ENCODE peak calls at places on chromosomes 6 and 20, in ten cellular contexts. S, L, D, W, H, J, F, E, O and B are unnamed samples.

GRCh38 chr20:15739056-15739455 is 834.2 kb downstream of the KIF16B start:
- DNase-seq in L (no peak), S (no peak), O (no peak), J (no peak), H (no peak), W (no peak), E (no peak), D (no peak), F (no peak), B (no peak)

GRCh38 chr20:62164879-62165761 is 17.7 kb upstream of the MTG2 start:
- DNase-seq in F (no peak), E (no peak), O (no peak), D (no peak), J (no peak), S (no peak), L (no peak), W (no peak), H (no peak), B (no peak)

GRCh38 chr6:127938701-127939100 is 37.8 kb upstream of the THEMIS start:
- DNase-seq in F (peak; percentile 64), W (no peak), E (no peak), O (no peak), H (no peak), J (no peak), D (peak; percentile 18), L (no peak), S (peak; percentile 68), B (no peak)

GRCh38 chr20:43138061-43138860 is 51.4 kb downstream of the PTPRT start:
- DNase-seq in F (no peak), E (no peak), D (no peak), H (no peak), O (no peak), W (no peak), L (no peak), J (no peak), S (no peak), B (no peak)

GRCh38 chr6:89313006-89313405 is 2.1 kb downstream of the GABRR2 start:
- DNase-seq in H (peak; percentile 47), J (no peak), E (no peak), S (peak; percentile 91), O (peak; percentile 68), W (no peak), F (peak; percentile 83), D (peak; percentile 9), L (no peak), B (no peak)

GRCh38 chr6:127833336-127833735 is 67.5 kb downstream of the THEMIS start:
- DNase-seq in J (no peak), W (no peak), F (no peak), O (no peak), E (no peak), H (no peak), L (no peak), D (no peak), S (no peak), B (no peak)

GRCh38 chr6:80003841-80004198 is 629 bp upstream of the TTK start:
- DNase-seq in W (no peak), O (no peak), J (peak; percentile 2), S (peak; percentile 60), D (peak; percentile 51), E (peak; percentile 42), L (no peak), H (peak; percentile 27), F (peak; percentile 5), B (peak; percentile 31)

GRCh38 chr6:130020106-130020851 is 1.9 kb downstream of the L3MBTL3 start:
- DNase-seq in J (peak; percentile 35), E (peak; percentile 46), D (peak; percentile 35), F (peak; percentile 26), H (peak; percentile 26), L (no peak), O (peak; percentile 14), S (peak; percentile 8), W (peak; percentile 12), B (peak; percentile 28)

GRCh38 chr6:112235956-112236355 is 18.4 kb downstream of the LAMA4 start:
- DNase-seq in O (no peak), W (no peak), S (peak; percentile 81), L (no peak), D (no peak), H (no peak), F (peak; percentile 47), J (no peak), E (peak; percentile 4), B (no peak)

GRCh38 chr6:152587473-152587872 is 49.7 kb downstream of the SYNE1 start:
- DNase-seq in E (no peak), O (no peak), W (no peak), S (no peak), L (no peak), J (no peak), F (no peak), H (no peak), D (no peak), B (no peak)

GRCh38 chr20:44805991-44806729 is 4.2 kb downstream of the RIMS4 start:
- DNase-seq in O (peak; percentile 8), E (no peak), F (peak; percentile 74), H (peak; percentile 91), W (no peak), D (peak; percentile 93), L (no peak), S (peak; percentile 93), J (no peak), B (peak; percentile 91)

GRCh38 chr6:28803337-28803709 is 120.5 kb downstream of the TRIM27 start:
- DNase-seq in O (no peak), H (no peak), L (no peak), J (no peak), D (no peak), E (no peak), S (no peak), W (no peak), F (peak; percentile 59), B (no peak)

GRCh38 chr6:1474205-1474604 is 84.8 kb downstream of the FOXF2 start:
- DNase-seq in S (no peak), E (no peak), D (peak; percentile 19), H (no peak), J (no peak), F (no peak), L (no peak), O (no peak), W (no peak), B (no peak)
- TF ChIP-seq CTCF in S (no peak), E (no peak), D (peak; percentile 36), H (peak; percentile 10), J (no peak), F (peak; percentile 16), L (no peak), O (no peak), W (peak; percentile 20), B (peak; percentile 28)

DNA sequence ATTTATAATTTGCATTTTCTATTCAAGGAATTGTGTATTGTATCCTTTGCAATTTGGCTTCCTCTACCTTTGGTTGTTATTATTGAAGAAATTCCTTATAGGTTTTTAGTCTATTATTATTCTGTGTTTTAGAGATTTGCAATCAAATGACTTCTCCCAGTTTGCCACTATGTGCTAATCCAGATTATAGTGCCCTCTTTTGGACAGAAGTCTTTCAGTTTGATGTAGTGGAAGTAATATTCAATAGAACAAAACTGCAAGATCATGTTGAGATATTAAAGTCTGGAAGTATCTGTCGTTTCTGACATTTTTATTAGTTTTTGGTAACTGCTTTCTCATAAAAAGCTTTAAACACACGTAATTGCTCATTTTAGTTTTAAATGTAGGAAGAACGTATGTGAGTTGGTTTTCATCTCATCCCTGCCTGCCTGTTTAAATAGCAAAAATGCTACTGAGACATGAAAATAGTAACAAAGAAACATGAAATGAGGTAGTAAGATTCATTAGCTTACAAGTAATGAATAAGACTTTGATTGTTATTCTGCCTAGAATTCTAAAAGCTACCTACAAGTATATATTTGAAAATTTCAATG is 72.8 kb downstream of the RTN4IP1 start:
- DNase-seq in S (peak; percentile 68), J (no peak), W (no peak), L (no peak), F (no peak), O (no peak), H (no peak), D (no peak), E (no peak), B (no peak)
- TF ChIP-seq CTCF in S (peak; percentile 34), J (peak; percentile 46), W (no peak), L (peak; percentile 25), F (peak; percentile 38), O (no peak), H (peak; percentile 68), D (peak; percentile 40), E (peak; percentile 62), B (no peak)

DNA sequence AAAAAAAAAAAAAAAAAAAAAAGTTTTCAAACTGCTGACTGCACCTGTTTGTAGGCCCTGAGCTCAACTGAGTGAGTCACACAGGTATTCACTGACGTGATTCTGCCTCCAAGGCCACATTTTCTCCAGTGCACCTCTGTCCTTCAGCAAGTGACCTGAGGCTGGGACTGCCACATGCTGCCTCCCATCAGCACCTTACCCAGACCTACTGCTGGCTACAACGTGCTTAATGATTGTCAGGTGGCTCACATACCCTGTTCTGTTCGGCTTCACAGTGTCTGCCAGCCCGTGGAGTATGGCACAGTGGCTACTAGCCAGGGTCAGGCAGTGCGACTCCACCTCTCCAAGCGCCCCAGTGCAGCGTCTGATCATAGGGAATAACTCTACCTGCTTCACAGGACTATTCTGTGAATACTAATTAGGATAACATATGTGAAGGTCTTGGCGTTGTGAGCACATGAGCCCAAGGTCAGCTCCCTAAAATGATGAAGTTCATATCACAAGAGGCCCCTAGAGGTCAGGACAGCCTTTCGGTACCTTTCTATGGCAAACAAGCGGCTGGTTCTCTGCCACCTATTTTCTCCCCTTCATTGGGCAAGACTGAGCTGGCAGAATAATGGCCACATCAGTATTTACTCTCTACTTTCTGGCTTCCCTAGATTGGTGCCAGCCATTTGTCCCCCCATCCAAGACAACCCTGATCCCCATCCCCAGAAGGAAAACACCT is 28.1 kb downstream of the RIPOR3 start:
- DNase-seq in H (peak; percentile 56), O (peak; percentile 30), L (no peak), D (peak; percentile 79), S (no peak), J (no peak), E (no peak), W (no peak), F (peak; percentile 84), B (no peak)
- TF ChIP-seq CTCF in H (peak; percentile 27), O (no peak), L (peak; percentile 9), D (peak; percentile 59), S (no peak), J (peak; percentile 30), E (no peak), W (peak; percentile 38), F (peak; percentile 60), B (no peak)

GRCh38 chr6:126035764-126036163 is 49.4 kb downstream of the TRMT11 start:
- DNase-seq in H (no peak), E (no peak), O (no peak), S (no peak), J (no peak), F (no peak), W (no peak), D (no peak), L (no peak), B (no peak)

GRCh38 chr6:126030045-126030444 is 43.7 kb downstream of the TRMT11 start:
- DNase-seq in O (no peak), E (no peak), S (peak; percentile 80), W (no peak), L (no peak), H (peak; percentile 9), F (no peak), J (no peak), D (no peak), B (no peak)

GRCh38 chr6:126034671-126035070 is 48.3 kb downstream of the TRMT11 start:
- DNase-seq in S (no peak), W (no peak), E (no peak), J (no peak), L (no peak), D (no peak), H (no peak), O (no peak), F (no peak), B (no peak)

GRCh38 chr6:126038234-126038633 is 51.9 kb downstream of the TRMT11 start:
- DNase-seq in W (no peak), E (no peak), O (no peak), D (no peak), H (no peak), L (no peak), F (no peak), J (no peak), S (no peak), B (no peak)

GRCh38 chr6:126033696-126034095 is 47.4 kb downstream of the TRMT11 start:
- DNase-seq in F (peak; percentile 68), O (peak; percentile 56), H (peak; percentile 41), W (no peak), L (no peak), E (no peak), S (peak; percentile 95), J (peak; percentile 13), D (peak; percentile 72), B (no peak)
- TF ChIP-seq CTCF in F (peak; percentile 68), O (peak; percentile 25), H (peak; percentile 72), W (peak; percentile 58), L (peak; percentile 39), E (no peak), S (peak; percentile 82), J (peak; percentile 47), D (peak; percentile 69), B (peak; percentile 32)